ENCODE peak calls at places on chromosomes 7 and 10, in six cellular contexts. X is CD8-positive, alpha-beta T cell; G is cardiac fibroblast; V is colonic mucosa; Z is mucosa of descending colon; R is GM12865. U is an unnamed sample.
A peak's percentile ranks its signal among the peaks of the same experiment; 100 is the strongest.

GRCh38 chr7:24777811-24778210 is 20.5 kb upstream of the GSDME start:
- DNase-seq in X (no peak), G (no peak), V (no peak), Z (no peak), R (no peak), U (no peak)

GRCh38 chr7:76396039-76396732 is 13.3 kb downstream of the SSC4D start:
- DNase-seq in X (no peak), G (no peak), V (no peak), Z (no peak), R (no peak), U (no peak)

GRCh38 chr10:132872658-132873057 is 69.7 kb downstream of the CFAP46 start:
- DNase-seq in X (no peak), G (no peak), V (no peak), Z (no peak), R (no peak), U (no peak)

GRCh38 chr7:11341285-11341944 is 367.7 kb downstream of the PHF14 start:
- DNase-seq in X (no peak), G (peak; percentile 61), V (no peak), Z (peak; percentile 3), R (peak; percentile 48), U (no peak)

GRCh38 chr10:7541137-7542087 is 125.4 kb downstream of the ITIH5 start:
- DNase-seq in X (no peak), G (peak; percentile 51), V (peak; percentile 26), Z (peak; percentile 31), R (no peak), U (no peak)

GRCh38 chr10:80168679-80169380 is 36.3 kb downstream of the PLAC9 start:
- DNase-seq in X (no peak), G (no peak), V (no peak), Z (no peak), R (peak; percentile 38), U (no peak)

GRCh38 chr10:33249659-33250058 is 84.8 kb downstream of the NRP1 start:
- DNase-seq in X (no peak), G (no peak), V (no peak), Z (no peak), R (no peak), U (no peak)

GRCh38 chr10:100895346-100895745 is 17.4 kb upstream of the SLF2 start:
- DNase-seq in X (no peak), G (no peak), V (peak; percentile 67), Z (peak; percentile 69), R (no peak), U (no peak)

GRCh38 chr7:33926535-33926934 is 21.2 kb downstream of the BMPER start:
- DNase-seq in X (no peak), G (no peak), V (no peak), Z (no peak), R (no peak), U (no peak)

GRCh38 chr10:103449208-103450144 is 2.7 kb downstream of the CALHM2 start:
- DNase-seq in X (no peak), G (no peak), V (no peak), Z (no peak), R (no peak), U (no peak)

GRCh38 chr10:18660816-18661431 is 1.7 kb downstream of the ARL5B start:
- DNase-seq in X (no peak), G (no peak), V (no peak), Z (peak; percentile 22), R (no peak), U (no peak)

GRCh38 chr10:18668026-18668425 is 8.8 kb downstream of the ARL5B start:
- DNase-seq in X (no peak), G (no peak), V (no peak), Z (no peak), R (no peak), U (no peak)

GRCh38 chr10:18666810-18667209 is 7.6 kb downstream of the ARL5B start:
- DNase-seq in X (no peak), G (peak; percentile 64), V (no peak), Z (no peak), R (no peak), U (no peak)

GRCh38 chr10:18665815-18666558 is 6.8 kb downstream of the ARL5B start:
- DNase-seq in X (no peak), G (no peak), V (no peak), Z (no peak), R (no peak), U (no peak)

DNA sequence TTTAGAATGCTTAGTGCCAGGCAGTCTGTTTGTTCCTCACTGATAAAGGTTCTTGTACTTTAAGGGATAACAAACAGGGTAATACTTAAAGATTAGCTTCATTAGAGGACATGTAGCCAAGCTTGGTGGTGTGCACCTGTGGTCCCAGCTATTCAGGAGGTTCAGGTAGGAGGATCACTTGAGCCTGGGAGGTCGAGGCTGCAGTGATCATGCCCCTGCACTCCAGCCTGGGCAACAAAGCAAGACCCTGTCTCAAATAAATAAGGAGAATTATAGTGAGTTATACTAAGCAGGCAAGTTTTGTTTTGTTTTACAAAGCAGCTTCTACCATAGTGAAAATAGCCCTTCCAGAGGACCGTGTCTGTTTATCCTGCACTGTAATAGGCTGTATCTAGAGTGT is 5.8 kb downstream of the ARL5B start:
- DNase-seq in X (no peak), G (no peak), V (no peak), Z (no peak), R (no peak), U (no peak)
- H3K4me3 ChIP-seq in X (no peak overlapping the region), G (no peak overlapping the region), V (no peak overlapping the region), Z (no peak overlapping the region), R (no peak overlapping the region), U (no peak overlapping the region)

GRCh38 chr10:77082601-77083252 is 554.9 kb downstream of the KCNMA1 start:
- DNase-seq in X (no peak), G (no peak), V (no peak), Z (no peak), R (no peak), U (no peak)
- TF ChIP-seq CTCF in X (no peak), G (no peak), V (no peak), Z (no peak), R (no peak), U (peak; percentile 8)

DNA sequence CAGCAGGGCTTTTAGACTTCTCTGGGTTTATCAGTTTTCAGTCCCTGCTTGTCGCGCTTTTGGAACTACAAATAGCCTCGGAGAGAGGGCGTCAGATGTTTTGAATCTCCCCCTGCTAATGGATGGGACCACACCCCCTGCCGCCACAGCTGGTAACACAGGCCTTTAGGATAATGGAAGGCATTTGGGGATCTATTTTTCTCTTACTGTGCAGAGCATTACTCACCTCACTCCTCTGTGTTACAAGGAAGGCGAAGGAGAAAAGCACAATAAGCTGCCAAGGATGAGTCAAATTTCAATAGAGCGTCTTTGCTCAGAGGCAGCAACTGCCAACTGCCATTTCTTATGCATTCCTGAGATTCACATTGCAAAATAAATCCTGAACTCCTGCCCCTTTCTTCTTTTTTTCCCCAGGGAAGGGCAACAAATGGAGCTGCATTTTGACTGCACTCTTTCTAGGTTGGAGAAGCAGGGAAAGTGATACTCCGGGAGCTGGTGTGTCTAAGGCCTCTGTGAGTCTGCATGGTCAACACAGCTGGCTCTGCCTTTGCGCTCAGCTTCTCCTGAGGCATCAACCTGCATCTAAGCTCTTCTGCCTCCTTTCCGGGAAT is 31.5 kb upstream of the SMNDC1 start:
- DNase-seq in X (no peak), G (peak; percentile 97), V (no peak), Z (no peak), R (no peak), U (no peak)
- H3K4me3 ChIP-seq in X (no peak overlapping the region), G (no peak overlapping the region), V (no peak overlapping the region), Z (no peak overlapping the region), R (no peak overlapping the region), U (no peak overlapping the region)

GRCh38 chr10:112953075-112953501 is 3.0 kb downstream of the TCF7L2 start:
- DNase-seq in X (no peak), G (peak; percentile 52), V (peak; percentile 51), Z (peak; percentile 54), R (no peak), U (no peak)
- TF ChIP-seq CTCF in X (no peak), G (no peak), V (no peak), Z (no peak), R (no peak), U (no peak)

GRCh38 chr7:47937711-47938573 is 10.3 kb downstream of the PKD1L1 start:
- DNase-seq in X (peak; percentile 37), G (no peak), V (no peak), Z (no peak), R (peak; percentile 81), U (peak; percentile 82)

GRCh38 chr7:47935336-47935735 is 12.9 kb downstream of the PKD1L1 start:
- DNase-seq in X (no peak), G (no peak), V (no peak), Z (no peak), R (no peak), U (no peak)

GRCh38 chr7:47936323-47936722 is 11.9 kb downstream of the PKD1L1 start:
- DNase-seq in X (no peak), G (no peak), V (no peak), Z (no peak), R (no peak), U (no peak)

GRCh38 chr7:47938574-47939165 is 9.6 kb downstream of the PKD1L1 start:
- DNase-seq in X (peak; percentile 34), G (no peak), V (no peak), Z (no peak), R (peak; percentile 50), U (peak; percentile 45)

GRCh38 chr7:47937065-47937687 is 11.1 kb downstream of the PKD1L1 start:
- DNase-seq in X (no peak), G (no peak), V (no peak), Z (no peak), R (peak; percentile 96), U (peak; percentile 96)
- H3K4me3 ChIP-seq in X (no peak overlapping the region), G (no peak overlapping the region), V (no peak overlapping the region), Z (no peak overlapping the region), R (peak overlapping the region; percentile 30), U (no peak overlapping the region)

GRCh38 chr7:80635998-80636397 is 2.4 kb upstream of the CD36 start:
- DNase-seq in X (no peak), G (no peak), V (no peak), Z (no peak), R (no peak), U (no peak)
- TF ChIP-seq CTCF in X (no peak), G (no peak), V (no peak), Z (no peak), R (no peak), U (no peak)

U was measured in GM12864.